ENCODE peak calls at places on chromosomes 6 and 20, in four cellular contexts. One of them, this sample, is unnamed.

GRCh38 chr20:44069203-44069931 is 117.6 kb downstream of the JPH2 start:
- DNase-seq in right lobe of liver: no peak
- DNase-seq in HAP-1: no peak
- DNase-seq in CD4-positive, CD25-positive, alpha-beta regulatory T cell: peak
- DNase-seq in this sample: peak

GRCh38 chr6:28898710-28898965 is 25.1 kb downstream of the TRIM27 start:
- DNase-seq in right lobe of liver: no peak
- DNase-seq in HAP-1: no peak
- DNase-seq in CD4-positive, CD25-positive, alpha-beta regulatory T cell: no peak
- DNase-seq in this sample: no peak

GRCh38 chr6:167703347-167703746 is 123.4 kb upstream of the AFDN start:
- DNase-seq in right lobe of liver: no peak
- DNase-seq in HAP-1: no peak
- DNase-seq in CD4-positive, CD25-positive, alpha-beta regulatory T cell: no peak
- DNase-seq in this sample: no peak

GRCh38 chr6:96940322-96940721 is 15.8 kb downstream of the KLHL32 start:
- DNase-seq in right lobe of liver: no peak
- DNase-seq in HAP-1: no peak
- DNase-seq in CD4-positive, CD25-positive, alpha-beta regulatory T cell: no peak
- DNase-seq in this sample: no peak

GRCh38 chr6:36204068-36204753 is 7.7 kb downstream of the BRPF3 start:
- DNase-seq in right lobe of liver: no peak
- DNase-seq in HAP-1: no peak
- DNase-seq in CD4-positive, CD25-positive, alpha-beta regulatory T cell: peak
- DNase-seq in this sample: peak

GRCh38 chr6:100116409-100117194 is 122.6 kb upstream of the MCHR2 start:
- DNase-seq in right lobe of liver: no peak
- DNase-seq in HAP-1: peak
- DNase-seq in CD4-positive, CD25-positive, alpha-beta regulatory T cell: peak
- DNase-seq in this sample: no peak

GRCh38 chr20:32528291-32528891 is 56.7 kb downstream of the NOL4L start:
- DNase-seq in right lobe of liver: no peak
- DNase-seq in HAP-1: no peak
- DNase-seq in CD4-positive, CD25-positive, alpha-beta regulatory T cell: peak
- DNase-seq in this sample: no peak

GRCh38 chr6:98452721-98453120 is 381.7 kb upstream of the POU3F2 start:
- DNase-seq in right lobe of liver: no peak
- DNase-seq in HAP-1: peak
- DNase-seq in CD4-positive, CD25-positive, alpha-beta regulatory T cell: no peak
- DNase-seq in this sample: no peak

This sample was measured in stimulated activated CD8-positive, alpha-beta memory T cell treated with anti-CD3 and anti-CD28 coated beads, Interleukin-7, amount 100 ng/mL, for 48 hours.